ENCODE peak calls at places on chromosomes 1 and 21, in seven cellular contexts. P is neural progenitor cell; X is Peyer's patch; I is thoracic aorta; Y is HCT116; M is CD8-positive, alpha-beta memory T cell; C is A673. Q is an unnamed sample. For H3K27me3 and H3K4me1, the result is how much of the 10 kb centered on the place peaks cover.

GRCh38 chr1:177307771-177308170 is 137.0 kb downstream of the BRINP2 start:
- DNase-seq in I (no peak), X (no peak), C (no peak), M (no peak), P (no peak), Y (no peak), Q (no peak)

GRCh38 chr1:6459850-6460265 is 6.1 kb downstream of the TNFRSF25 start:
- DNase-seq in C (no peak), X (peak), Y (no peak), I (no peak), M (peak), P (peak), Q (peak)

GRCh38 chr1:7388488-7389185 is 382.5 kb upstream of the VAMP3 start:
- DNase-seq in M (no peak), I (no peak), X (peak), Y (no peak), C (no peak), P (no peak), Q (no peak)

GRCh38 chr1:100325415-100326324 is 26.6 kb upstream of the CDC14A start:
- DNase-seq in I (no peak), X (no peak), C (no peak), P (no peak), M (no peak), Y (no peak), Q (no peak)

GRCh38 chr21:38139380-38140168 is 117.2 kb upstream of the KCNJ15 start:
- DNase-seq in X (no peak), Y (no peak), P (no peak), C (no peak), M (no peak), I (no peak), Q (no peak)

GRCh38 chr1:21205416-21205815 is 28.7 kb upstream of the EIF4G3 start:
- DNase-seq in I (no peak), M (no peak), C (no peak), P (no peak), X (no peak), Y (no peak), Q (no peak)

GRCh38 chr1:89735449-89735848 is 85.4 kb upstream of the LRRC8D start:
- DNase-seq in I (no peak), X (no peak), P (no peak), M (no peak), C (no peak), Y (no peak), Q (no peak)

GRCh38 chr1:165854101-165854845 is 26.9 kb downstream of the UCK2 start:
- DNase-seq in Y (no peak), P (peak), M (no peak), X (no peak), I (no peak), C (peak), Q (no peak)

GRCh38 chr1:220879090-220879508 is at the start of gene HLX:
- DNase-seq in C (peak), X (peak), M (no peak), P (peak), I (peak), Y (peak), Q (no peak)

GRCh38 chr1:47225430-47226100 is 6.5 kb downstream of the TAL1 start:
- DNase-seq in C (no peak), X (peak), I (no peak), Y (no peak), M (no peak), P (peak), Q (no peak)
- H3K27me3 ChIP-seq in C (half or more), X (under half), I (under half), Y (under half), M (under half), P (half or more), Q (half or more)

DNA sequence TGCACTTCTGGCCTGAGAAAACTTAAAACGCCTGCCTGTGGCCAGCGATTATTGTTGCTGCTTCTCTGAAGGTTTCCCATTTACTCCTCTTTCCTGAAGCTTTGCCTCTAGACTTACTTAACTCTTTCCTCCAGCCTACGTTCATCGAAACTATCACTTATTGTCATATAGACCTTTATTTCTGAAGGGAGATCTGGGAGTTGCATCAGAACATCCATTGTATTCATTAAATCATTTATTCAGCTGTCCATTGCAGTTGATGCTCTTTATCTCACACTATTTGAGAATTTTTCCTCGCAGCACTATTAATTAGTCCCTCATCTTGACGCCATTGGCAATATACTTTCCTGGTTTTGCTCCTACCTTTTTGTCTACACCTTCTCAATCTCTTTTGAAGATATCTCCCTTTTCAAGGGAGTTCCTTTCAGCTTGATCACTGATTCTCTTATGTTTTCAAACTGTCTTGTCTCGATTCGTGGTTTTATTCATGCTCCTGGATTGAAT is 730 bp upstream of the LRIF1 start:
- DNase-seq in X (no peak), Y (no peak), M (no peak), I (no peak), C (no peak), P (no peak), Q (no peak)
- H3K4me1 ChIP-seq in X (under half), Y (under half), M (under half), I (under half), C (under half), P (under half), Q (under half)

DNA sequence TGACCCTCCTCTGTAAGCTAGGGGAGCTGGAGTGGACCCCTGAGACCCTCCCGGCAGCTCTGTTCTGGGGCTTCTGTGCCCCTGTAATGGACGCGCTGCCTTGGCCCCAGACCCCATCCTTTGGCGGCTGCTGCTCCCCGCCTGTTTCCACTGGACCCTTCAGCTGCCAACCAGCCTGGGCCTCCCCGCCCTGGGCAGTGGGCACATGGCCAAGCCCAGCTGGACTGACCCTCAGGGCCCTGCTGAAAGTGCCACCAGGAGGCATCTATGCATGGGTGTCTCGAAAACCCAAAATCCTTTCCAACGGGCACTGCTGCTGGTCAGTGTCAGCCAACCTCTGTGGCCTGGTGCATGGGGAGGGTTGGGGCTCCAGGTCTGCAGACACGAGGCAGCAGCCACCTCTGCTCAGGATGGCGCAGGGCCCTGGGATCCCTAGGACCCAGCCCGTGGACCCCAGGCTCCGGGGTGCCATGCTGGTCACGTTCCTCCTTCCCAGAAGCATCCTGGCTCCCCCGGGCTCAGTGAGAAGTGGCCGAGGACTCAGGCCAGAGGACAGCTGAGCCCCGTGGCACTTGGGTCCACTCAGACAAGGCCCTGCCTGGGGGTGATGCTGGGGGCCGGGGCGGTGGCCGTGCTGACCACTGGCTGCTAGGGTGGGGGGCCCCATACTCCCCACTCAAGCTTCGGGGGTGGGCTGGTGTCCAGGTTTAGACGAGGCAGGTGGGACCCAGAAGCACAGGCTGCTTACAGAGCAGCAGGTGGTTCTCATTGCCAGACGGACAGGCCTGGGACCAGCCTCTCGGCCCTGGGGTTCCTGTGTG is 46.9 kb downstream of the SLX9 start:
- DNase-seq in C (no peak), I (no peak), X (no peak), Y (no peak), M (peak), P (no peak), Q (no peak)
- H3K27ac ChIP-seq in C (no peak), I (peak), X (no peak), Y (no peak), M (no peak), P (no peak), Q (no peak)

GRCh38 chr21:34869541-34869940 is 179.6 kb downstream of the RUNX1 start:
- DNase-seq in M (no peak), C (no peak), Y (no peak), X (no peak), I (no peak), P (no peak), Q (no peak)
- H3K27me3 ChIP-seq in M (under half), C (under half), Y (under half), X (under half), I (under half), P (half or more), Q (under half)

Q was measured in CD4-positive, CD25-positive, alpha-beta regulatory T cell.